ENCODE peak calls at places on chromosomes 13 and 19, in eight cellular contexts. X, K, D, F, I, V, N and T are unnamed samples.

GRCh38 chr19:8466018-8466417 is 21.2 kb downstream of the HNRNPM start:
- DNase-seq in V (no peak), D (no peak), F (no peak), N (no peak), K (no peak), I (no peak), X (no peak), T (no peak)

GRCh38 chr13:91719033-91719432 is 320.6 kb downstream of the GPC5 start:
- DNase-seq in D (peak; percentile 0), F (no peak), K (no peak), V (no peak), I (peak; percentile 20), X (no peak), N (no peak), T (no peak)

GRCh38 chr19:50909240-50910070 is 1.7 kb downstream of the KLK4 start:
- DNase-seq in D (peak; percentile 82), F (peak; percentile 100), I (peak; percentile 93), K (peak; percentile 84), N (no peak), X (no peak), V (peak; percentile 31), T (peak; percentile 39)

GRCh38 chr19:45574526-45574925 is 10.1 kb downstream of the OPA3 start:
- DNase-seq in D (no peak), K (no peak), X (no peak), F (no peak), N (no peak), V (no peak), I (no peak), T (no peak)

GRCh38 chr19:19489804-19490204 is 25.5 kb downstream of the TSSK6 start:
- DNase-seq in F (no peak), N (no peak), K (no peak), I (no peak), V (no peak), D (no peak), X (no peak), T (no peak)

GRCh38 chr19:40280608-40281221 is 4.4 kb downstream of the AKT2 start:
- DNase-seq in K (peak; percentile 88), N (no peak), I (no peak), F (no peak), D (no peak), X (no peak), V (no peak), T (peak; percentile 24)

GRCh38 chr19:51097166-51097736 is 11.0 kb downstream of the CTU1 start:
- DNase-seq in X (peak; percentile 74), D (peak; percentile 75), K (peak; percentile 61), F (peak; percentile 89), I (peak; percentile 76), V (peak; percentile 21), N (peak; percentile 78), T (no peak)

GRCh38 chr13:101424381-101425155 is 8.3 kb upstream of the NALCN start:
- DNase-seq in K (no peak), N (no peak), D (no peak), I (no peak), X (no peak), F (no peak), V (no peak), T (no peak)

GRCh38 chr13:32745509-32745908 is 159.3 kb downstream of the PDS5B start:
- DNase-seq in V (no peak), D (no peak), F (no peak), K (no peak), X (no peak), I (no peak), N (no peak), T (no peak)

GRCh38 chr13:94351292-94352000 is 128.0 kb downstream of the DCT start:
- DNase-seq in V (no peak), F (no peak), D (no peak), N (no peak), X (no peak), I (no peak), K (no peak), T (no peak)

GRCh38 chr13:109427148-109427547 is 359.2 kb downstream of the IRS2 start:
- DNase-seq in N (no peak), X (no peak), D (no peak), V (no peak), I (no peak), F (no peak), K (no peak), T (no peak)

GRCh38 chr13:48155850-48156249 is 60.9 kb upstream of the MED4 start:
- DNase-seq in N (no peak), X (no peak), D (peak; percentile 23), K (no peak), F (no peak), V (no peak), I (no peak), T (no peak)

GRCh38 chr19:41588497-41589209 is 12.7 kb downstream of the CEACAM21 start:
- DNase-seq in X (no peak), I (peak; percentile 43), D (peak; percentile 44), K (no peak), V (no peak), N (no peak), F (no peak), T (no peak)

GRCh38 chr19:6047741-6048231 is 62.5 kb downstream of the RFX2 start:
- DNase-seq in F (peak; percentile 77), K (no peak), X (no peak), I (peak; percentile 68), D (peak; percentile 58), N (no peak), V (no peak), T (no peak)

GRCh38 chr19:47176627-47177090 is 46.0 kb downstream of the SAE1 start:
- DNase-seq in F (no peak), I (no peak), V (no peak), D (no peak), N (no peak), X (no peak), K (no peak), T (no peak)

GRCh38 chr13:110017379-110017778 is 231.0 kb upstream of the IRS2 start:
- DNase-seq in X (no peak), I (no peak), N (no peak), V (no peak), D (peak; percentile 89), F (no peak), K (no peak), T (no peak)

DNA sequence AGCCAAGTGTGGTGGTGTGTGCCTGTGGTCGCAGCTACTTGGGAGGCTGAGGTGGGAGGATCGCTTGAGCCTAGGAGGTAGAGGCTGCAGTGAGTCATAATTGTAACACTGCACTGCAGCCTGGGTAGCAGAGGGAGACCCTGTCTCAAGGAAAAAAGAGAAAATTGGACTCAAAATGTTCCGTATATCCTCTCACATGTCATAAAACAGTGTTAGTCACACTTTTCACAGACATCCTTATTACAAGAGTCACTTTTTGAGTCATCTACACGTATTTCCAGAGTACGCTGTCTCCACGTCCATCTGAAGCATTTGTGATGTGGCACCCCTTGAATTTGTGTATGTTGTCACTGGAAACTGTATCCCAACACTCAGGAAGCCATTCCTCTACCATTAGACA is 133.0 kb downstream of the SIPA1L3 start:
- DNase-seq in I (no peak), K (no peak), D (peak; percentile 86), X (no peak), V (no peak), F (no peak), N (no peak), T (no peak)
- TF ChIP-seq EP300 in I (no peak), K (no peak), D (no peak), X (no peak), V (no peak), F (no peak), N (no peak), T (no peak)

DNA sequence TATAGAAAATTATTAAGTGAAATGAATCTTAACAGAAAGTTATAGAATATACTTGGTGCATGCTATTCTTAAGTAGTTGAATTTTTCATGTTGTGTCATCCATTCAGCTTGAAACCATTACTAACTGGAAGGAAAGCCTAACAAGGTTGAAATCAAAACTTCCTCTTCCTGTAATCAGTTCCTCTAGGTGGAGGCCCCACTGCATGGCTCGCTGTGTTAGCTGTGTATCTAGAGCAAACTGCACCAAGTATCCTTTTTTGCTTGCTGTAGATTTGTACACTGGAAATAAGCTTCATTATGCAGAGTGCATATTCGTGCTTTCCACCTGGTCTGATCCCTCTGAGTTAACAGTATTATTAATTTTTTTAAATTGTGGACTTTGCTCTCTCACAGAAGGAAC is 1146.1 kb downstream of the EFNB2 start:
- DNase-seq in I (no peak), X (no peak), N (no peak), F (no peak), V (no peak), K (no peak), D (no peak), T (no peak)
- TF ChIP-seq CTCF in I (no peak), X (no peak), N (no peak), F (no peak), V (no peak), K (no peak), D (no peak), T (no peak)

GRCh38 chr19:33275559-33275932 is 26.8 kb downstream of the CEBPA start:
- DNase-seq in K (no peak), I (no peak), N (no peak), D (no peak), F (no peak), X (no peak), V (no peak), T (no peak)

GRCh38 chr19:33275933-33276619 is 26.3 kb downstream of the CEBPA start:
- DNase-seq in I (no peak), D (no peak), N (no peak), F (no peak), K (no peak), X (no peak), V (no peak), T (no peak)

GRCh38 chr19:33273065-33273736 is 29.1 kb downstream of the CEBPA start:
- DNase-seq in D (no peak), N (no peak), F (no peak), X (no peak), K (no peak), I (no peak), V (no peak), T (peak; percentile 81)

GRCh38 chr19:33274663-33275558 is 27.4 kb downstream of the CEBPA start:
- DNase-seq in N (no peak), V (no peak), X (no peak), F (no peak), I (no peak), D (no peak), K (no peak), T (no peak)

GRCh38 chr19:33273881-33274662 is 28.3 kb downstream of the CEBPA start:
- DNase-seq in V (no peak), F (no peak), I (peak; percentile 14), X (no peak), K (peak; percentile 79), D (peak; percentile 80), N (no peak), T (peak; percentile 85)
- TF ChIP-seq EP300 in V (no peak), F (no peak), I (no peak), X (no peak), K (no peak), D (no peak), N (no peak), T (no peak)

GRCh38 chr13:53513199-53513598 is 484.6 kb downstream of the OLFM4 start:
- DNase-seq in X (no peak), K (no peak), V (no peak), F (no peak), N (no peak), I (no peak), D (no peak), T (no peak)

DNA sequence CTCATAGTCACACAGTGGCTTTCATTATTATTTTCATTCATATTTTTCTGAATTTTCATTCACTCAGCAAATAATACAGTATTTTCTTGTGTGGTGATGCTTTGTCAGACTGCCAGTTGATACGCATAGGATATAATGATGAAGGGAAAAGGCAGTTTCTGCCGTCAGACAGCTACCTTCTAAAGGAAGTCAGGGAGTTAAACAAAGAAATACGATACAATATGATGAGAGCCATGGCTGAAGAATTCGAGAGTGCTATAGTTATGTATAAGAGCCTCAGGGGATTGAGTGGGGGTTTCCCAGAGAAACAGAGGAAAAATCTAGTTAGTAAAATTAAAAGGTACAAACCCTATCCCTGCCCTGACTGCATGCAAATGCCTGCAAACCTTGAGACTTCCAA is 479.1 kb downstream of the OLFM4 start:
- DNase-seq in F (no peak), K (no peak), I (no peak), D (no peak), V (no peak), N (no peak), X (no peak), T (no peak)
- TF ChIP-seq CTCF in F (no peak), K (no peak), I (no peak), D (no peak), V (no peak), N (no peak), X (no peak), T (no peak)